ENCODE peak calls at places on chromosome 6, in six cellular contexts. L, D, C, V, J and R are unnamed samples.

GRCh38 chr6:108492131-108492766 is 68.5 kb upstream of the FOXO3 start:
- DNase-seq in C (peak; percentile 33), L (no peak), D (peak; percentile 63), V (peak; percentile 38), J (peak; percentile 67), R (peak; percentile 17)

GRCh38 chr6:42406296-42407280 is 45.1 kb downstream of the TRERF1 start:
- DNase-seq in V (no peak), L (peak; percentile 23), C (peak; percentile 21), J (peak; percentile 42), D (no peak), R (no peak)

GRCh38 chr6:37279366-37280134 is 21.6 kb upstream of the TMEM217 start:
- DNase-seq in V (no peak), L (no peak), C (no peak), J (peak; percentile 87), D (no peak), R (no peak)

GRCh38 chr6:73665686-73666319 is 12.0 kb upstream of the SLC17A5 start:
- DNase-seq in D (no peak), J (peak; percentile 19), C (no peak), V (no peak), L (no peak), R (no peak)

GRCh38 chr6:16270178-16270794 is 31.9 kb downstream of the GMPR start:
- DNase-seq in C (no peak), J (no peak), L (no peak), V (no peak), D (no peak), R (no peak)

GRCh38 chr6:44053760-44054556 is 73.3 kb downstream of the MRPL14 start:
- DNase-seq in V (no peak), J (peak; percentile 50), D (no peak), L (no peak), C (peak; percentile 66), R (no peak)

GRCh38 chr6:106114492-106114891 is 28.4 kb downstream of the PRDM1 start:
- DNase-seq in D (no peak), V (no peak), C (no peak), L (no peak), J (no peak), R (no peak)

GRCh38 chr6:39074486-39074885 is 25.9 kb downstream of the GLP1R start:
- DNase-seq in L (no peak), C (no peak), J (no peak), V (no peak), D (no peak), R (no peak)

GRCh38 chr6:106629103-106629858 is at the start of the genes QRSL1 and RTN4IP1:
- DNase-seq in C (peak; percentile 91), V (peak; percentile 89), L (peak; percentile 88), J (peak; percentile 93), D (peak; percentile 93), R (peak; percentile 85)

GRCh38 chr6:136803589-136803988 is 11.3 kb upstream of the MAP3K5 start:
- DNase-seq in D (no peak), J (no peak), C (no peak), L (no peak), V (no peak), R (no peak)

GRCh38 chr6:34491091-34491430 is 25.2 kb downstream of the PACSIN1 start:
- DNase-seq in J (peak; percentile 61), L (no peak), D (peak; percentile 36), V (no peak), C (no peak), R (no peak)

GRCh38 chr6:3402310-3403243 is 54.3 kb downstream of the SLC22A23 start:
- DNase-seq in V (no peak), C (no peak), D (no peak), J (no peak), L (no peak), R (no peak)

GRCh38 chr6:3405182-3405518 is 51.7 kb downstream of the SLC22A23 start:
- DNase-seq in J (peak; percentile 20), V (no peak), L (no peak), D (no peak), C (no peak), R (no peak)

GRCh38 chr6:3406362-3406809 is 50.5 kb downstream of the SLC22A23 start:
- DNase-seq in J (no peak), L (no peak), D (no peak), C (no peak), V (no peak), R (no peak)

GRCh38 chr6:3405679-3406078 is 51.2 kb downstream of the SLC22A23 start:
- DNase-seq in J (peak; percentile 76), L (no peak), C (peak; percentile 54), D (peak; percentile 65), V (peak; percentile 38), R (no peak)

GRCh38 chr6:3403244-3404154 is 53.4 kb downstream of the SLC22A23 start:
- DNase-seq in V (peak; percentile 81), C (no peak), J (no peak), L (no peak), D (peak; percentile 84), R (peak; percentile 31)
- TF ChIP-seq CTCF in V (no peak), C (no peak), J (no peak), L (no peak), D (no peak), R (no peak)

GRCh38 chr6:31713991-31714684 is 1.0 kb upstream of the LY6G6D start:
- DNase-seq in L (no peak), C (no peak), D (peak; percentile 50), J (no peak), V (no peak), R (no peak)

GRCh38 chr6:31712296-31712695 is 2.9 kb upstream of the LY6G6D start:
- DNase-seq in V (no peak), C (no peak), J (no peak), L (no peak), D (no peak), R (peak; percentile 71)

GRCh38 chr6:31713465-31713864 is 1.7 kb upstream of the LY6G6D start:
- DNase-seq in C (no peak), D (no peak), J (no peak), V (no peak), L (no peak), R (no peak)

GRCh38 chr6:31717499-31718222 is 2.5 kb downstream of the LY6G6D start:
- DNase-seq in D (peak; percentile 26), C (no peak), L (no peak), V (no peak), J (no peak), R (peak; percentile 77)

DNA sequence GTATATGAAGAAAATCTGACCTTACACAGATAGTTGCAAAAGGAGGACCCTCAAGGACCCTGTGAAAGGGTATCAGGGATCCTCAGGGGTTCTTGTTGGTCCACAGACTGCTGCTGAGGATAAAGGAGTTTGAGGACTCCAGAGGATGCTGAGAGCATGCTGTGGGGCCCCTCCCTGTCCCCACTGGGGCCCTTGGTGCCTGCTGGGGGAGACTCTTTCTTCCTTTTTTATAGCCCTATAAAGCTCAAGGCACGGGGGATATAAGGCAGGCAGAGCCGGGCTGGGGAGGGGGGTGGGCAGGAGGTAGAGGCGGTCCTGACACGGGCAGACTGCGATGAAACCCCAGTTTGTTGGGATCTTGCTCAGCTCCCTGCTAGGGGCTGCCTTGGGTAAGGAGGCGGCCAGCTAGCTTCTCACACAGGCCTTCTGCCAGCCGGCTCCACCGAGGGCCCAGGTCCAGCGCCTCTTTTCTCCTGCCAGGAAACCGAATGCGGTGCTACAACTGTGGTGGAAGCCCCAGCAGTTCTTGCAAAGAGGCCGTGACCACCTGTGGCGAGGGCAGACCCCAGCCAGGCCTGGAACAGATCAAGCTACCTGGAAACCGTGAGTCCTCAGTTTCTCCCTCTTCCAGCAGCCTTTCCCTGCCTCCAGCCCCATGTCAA is at the start of gene LY6G6D:
- DNase-seq in V (no peak), D (no peak), C (no peak), L (no peak), J (no peak), R (no peak)
- TF ChIP-seq CTCF in V (no peak), D (no peak), C (no peak), L (no peak), J (no peak), R (no peak)

DNA sequence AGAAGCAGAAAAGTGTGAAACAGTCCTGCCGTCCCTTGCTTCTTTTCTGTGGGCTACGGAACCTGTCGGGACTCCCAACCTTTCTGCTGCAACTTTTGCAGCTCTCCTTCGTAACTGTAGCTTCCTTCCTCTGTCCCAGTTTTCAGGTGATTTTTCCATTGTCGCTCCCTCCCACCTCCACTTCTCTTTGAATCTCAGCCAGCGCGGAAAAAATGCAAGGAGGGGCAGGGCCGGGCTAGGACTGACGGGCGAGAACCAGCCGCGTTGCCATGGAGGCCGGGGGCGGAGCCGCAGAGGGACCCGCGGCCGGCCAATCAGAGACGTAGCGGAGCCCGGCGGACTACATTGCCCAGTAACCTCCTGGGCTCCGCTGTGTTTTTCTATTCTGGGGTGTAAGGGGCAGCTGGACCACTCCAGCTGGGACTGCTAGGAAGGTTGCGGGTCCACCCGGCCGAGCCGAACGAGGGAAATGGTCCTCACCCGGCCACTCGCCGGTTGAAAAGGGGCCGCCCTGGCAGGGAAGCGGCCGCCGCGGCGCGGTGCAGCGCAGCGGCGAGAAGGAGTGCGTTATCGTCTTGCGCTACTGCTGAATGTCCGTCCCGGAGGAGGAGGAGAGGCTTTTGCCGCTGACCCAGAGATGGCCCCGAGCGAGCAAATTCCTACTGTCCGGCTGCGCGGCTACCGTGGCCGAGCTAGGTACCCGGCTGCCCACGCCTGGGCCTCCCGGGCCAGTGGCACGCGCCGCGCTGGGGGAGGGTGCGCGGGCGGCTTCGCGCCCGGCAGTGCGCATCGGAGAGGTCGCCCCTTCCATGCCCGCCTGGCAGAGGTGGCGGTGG is at the start of the genes CYP39A1 and SLC25A27:
- DNase-seq in J (peak; percentile 86), V (peak; percentile 73), C (peak; percentile 82), D (peak; percentile 96), L (peak; percentile 87), R (peak; percentile 95)
- TF ChIP-seq CTCF in J (no peak), V (no peak), C (no peak), D (no peak), L (no peak), R (no peak)

GRCh38 chr6:29696147-29697129 is 15.5 kb upstream of the ZFP57 start:
- DNase-seq in V (peak; percentile 18), D (peak; percentile 20), C (peak; percentile 19), J (peak; percentile 45), L (no peak), R (peak; percentile 64)
- TF ChIP-seq CTCF in V (peak; percentile 35), D (peak; percentile 47), C (peak; percentile 71), J (peak; percentile 71), L (peak; percentile 49), R (peak; percentile 83)

GRCh38 chr6:170443151-170443662 is 109.9 kb downstream of the PSMB1 start:
- DNase-seq in D (no peak), V (no peak), L (no peak), J (no peak), C (no peak), R (no peak)
- TF ChIP-seq CTCF in D (no peak), V (no peak), L (peak; percentile 32), J (no peak), C (peak; percentile 45), R (no peak)

GRCh38 chr6:121523628-121524027 is 88.2 kb downstream of the GJA1 start:
- DNase-seq in J (peak; percentile 45), L (no peak), V (no peak), D (no peak), C (peak; percentile 75), R (no peak)
- TF ChIP-seq CTCF in J (no peak), L (no peak), V (no peak), D (no peak), C (no peak), R (no peak)

GRCh38 chr6:80094017-80094416 is 12.5 kb upstream of the BCKDHB start:
- DNase-seq in C (peak; percentile 3), V (peak; percentile 11), J (peak; percentile 37), L (no peak), D (peak; percentile 28), R (peak; percentile 4)
- TF ChIP-seq CTCF in C (peak; percentile 40), V (peak; percentile 55), J (peak; percentile 55), L (peak; percentile 51), D (peak; percentile 57), R (peak; percentile 38)